ENCODE peak calls at places on chromosomes 3 and 15, in four cellular contexts. P is upper lobe of right lung, O is IMR-90, Q is adrenal gland. S is an unnamed sample.

GRCh38 chr3:134327594-134327975 is 46.7 kb downstream of the AMOTL2 start:
- DNase-seq in P (no peak), O (peak), Q (peak), S (no peak)

GRCh38 chr15:101017041-101017754 is 98.0 kb downstream of the LRRK1 start:
- DNase-seq in P (no peak), O (peak), Q (peak), S (no peak)

GRCh38 chr15:62770752-62771151 is 271.8 kb upstream of the TPM1 start:
- DNase-seq in P (no peak), O (peak), Q (no peak), S (no peak)

GRCh38 chr15:44729394-44729913 is 6.9 kb upstream of the TRIM69 start:
- DNase-seq in P (peak), O (peak), Q (no peak), S (peak)

GRCh38 chr3:44685128-44685800 is 27.2 kb upstream of the ZNF502 start:
- DNase-seq in P (peak), O (peak), Q (peak), S (peak)

GRCh38 chr15:88487176-88487795 is 19.8 kb downstream of the MRPS11 start:
- DNase-seq in P (no peak), O (no peak), Q (no peak), S (no peak)

GRCh38 chr15:84633311-84634227 is 20.5 kb downstream of the WDR73 start:
- DNase-seq in P (peak), O (peak), Q (peak), S (peak)

GRCh38 chr3:169846458-169847193 is 23.1 kb downstream of the LRRC31 start:
- DNase-seq in P (no peak), O (peak), Q (no peak), S (no peak)

GRCh38 chr15:72231847-72232461 is 964 bp upstream of the PKM start:
- DNase-seq in P (no peak), O (peak), Q (peak), S (peak)

GRCh38 chr3:64254443-64254842 is 29.2 kb upstream of the PRICKLE2 start:
- DNase-seq in P (no peak), O (no peak), Q (no peak), S (no peak)

GRCh38 chr3:61701019-61701418 is 139.6 kb downstream of the PTPRG start:
- DNase-seq in P (no peak), O (no peak), Q (no peak), S (no peak)

GRCh38 chr3:77814845-77815244 is 774.9 kb downstream of the ROBO2 start:
- DNase-seq in P (no peak), O (no peak), Q (no peak), S (no peak)

GRCh38 chr3:127822166-127822835 is at the start of gene MGLL:
- DNase-seq in P (peak), O (peak), Q (no peak), S (peak)

GRCh38 chr3:159565313-159565712 is 423.3 kb upstream of the IL12A start:
- DNase-seq in P (no peak), O (no peak), Q (no peak), S (no peak)

GRCh38 chr3:189772584-189772983 is 141.4 kb downstream of the TP63 start:
- DNase-seq in P (no peak), O (peak), Q (no peak), S (no peak)

GRCh38 chr15:27730878-27731277 is 368.2 kb downstream of the OCA2 start:
- DNase-seq in P (no peak), O (peak), Q (no peak), S (no peak)

GRCh38 chr3:138732465-138732864 is 102.3 kb downstream of the PIK3CB start:
- DNase-seq in P (no peak), O (no peak), Q (no peak), S (no peak)

GRCh38 chr3:61035573-61035972 is 215.7 kb downstream of the FHIT start:
- DNase-seq in P (no peak), O (no peak), Q (no peak), S (no peak)

GRCh38 chr15:63165166-63165859 is 8.0 kb upstream of the RPS27L start:
- DNase-seq in P (no peak), O (peak), Q (no peak), S (no peak)

GRCh38 chr3:144039661-144040060 is 68.0 kb downstream of the DIPK2A start:
- DNase-seq in P (no peak), O (peak), Q (no peak), S (no peak)

GRCh38 chr3:193701896-193702644 is 109.1 kb downstream of the OPA1 start:
- DNase-seq in P (no peak), O (peak), Q (no peak), S (no peak)

GRCh38 chr15:100592898-100593297 is 9.1 kb downstream of the LINS1 start:
- DNase-seq in P (no peak), O (peak), Q (no peak), S (no peak)

GRCh38 chr3:126103121-126104027 is 19.4 kb upstream of the SLC41A3 start:
- DNase-seq in P (no peak), O (no peak), Q (peak), S (no peak)

GRCh38 chr3:48555231-48555948 is 1.2 kb downstream of the PFKFB4 start:
- DNase-seq in P (no peak), O (no peak), Q (no peak), S (no peak)

GRCh38 chr3:188338081-188338480 is 184.1 kb downstream of the LPP start:
- DNase-seq in P (no peak), O (peak), Q (no peak), S (no peak)

GRCh38 chr3:177314897-177315296 is 117.6 kb upstream of the TBL1XR1 start:
- DNase-seq in P (no peak), O (no peak), Q (no peak), S (no peak)

GRCh38 chr3:177321819-177322218 is 124.5 kb upstream of the TBL1XR1 start:
- DNase-seq in P (no peak), O (no peak), Q (no peak), S (no peak)

GRCh38 chr3:177320765-177321247 is 123.5 kb upstream of the TBL1XR1 start:
- DNase-seq in P (no peak), O (no peak), Q (no peak), S (no peak)

GRCh38 chr3:177317247-177317646 is 120.0 kb upstream of the TBL1XR1 start:
- DNase-seq in P (no peak), O (no peak), Q (no peak), S (no peak)

DNA sequence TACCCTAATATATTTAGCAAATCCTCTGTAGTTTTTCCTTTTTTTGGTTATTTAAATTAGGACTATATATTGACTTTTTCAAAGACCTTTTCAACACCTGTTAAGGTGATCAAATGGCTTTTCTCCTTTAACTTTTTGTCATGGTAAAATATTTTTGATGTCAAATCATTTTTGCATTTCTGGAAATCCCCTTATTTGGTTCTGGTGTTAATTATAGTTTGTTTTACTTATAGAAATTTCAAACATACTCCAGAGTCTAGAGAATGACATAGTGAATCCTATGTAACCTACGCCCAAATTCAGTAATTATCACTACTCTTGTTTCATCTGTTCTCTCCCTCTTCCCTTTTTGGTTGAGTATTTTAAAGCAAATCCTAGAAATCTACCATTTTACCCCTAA is 121.3 kb upstream of the TBL1XR1 start:
- DNase-seq in P (no peak), O (no peak), Q (no peak), S (no peak)
- H3K4me3 ChIP-seq in P (no peak), O (no peak), Q (no peak), S (no peak)

GRCh38 chr3:13455644-13456043 is 24.5 kb upstream of the HDAC11 start:
- DNase-seq in P (no peak), O (no peak), Q (no peak), S (no peak)
- H3K27ac ChIP-seq in P (no peak), O (no peak), Q (no peak), S (no peak)

DNA sequence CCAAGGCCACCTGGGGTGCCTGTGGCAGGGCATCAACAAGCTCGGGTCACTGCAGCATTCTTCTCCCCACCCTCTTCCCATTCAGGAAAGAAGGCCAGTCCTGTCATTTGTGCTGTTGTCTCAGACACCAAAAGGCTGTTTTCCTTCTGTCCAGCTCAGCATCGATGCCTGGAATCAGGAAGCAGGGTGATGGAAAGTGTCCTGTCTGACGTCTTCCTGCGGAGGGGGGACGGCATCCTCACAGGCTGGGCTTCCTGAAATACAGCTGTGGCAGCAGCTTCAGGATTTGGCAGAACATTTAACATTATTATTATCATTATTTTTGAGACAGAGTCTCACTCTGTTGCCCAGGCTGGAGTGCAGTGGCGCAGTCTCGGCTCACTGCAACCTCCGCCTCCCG is 33.0 kb upstream of the ANKDD1A start:
- DNase-seq in P (no peak), O (no peak), Q (peak), S (peak)
- H3K4me3 ChIP-seq in P (no peak), O (no peak), Q (no peak), S (no peak)

GRCh38 chr3:43327184-43327950 is 41.0 kb downstream of the SNRK start:
- DNase-seq in P (no peak), O (no peak), Q (no peak), S (no peak)
- H3K27ac ChIP-seq in P (peak), O (no peak), Q (peak), S (no peak)

GRCh38 chr3:171748341-171748918 is 61.9 kb downstream of the PLD1 start:
- DNase-seq in P (no peak), O (peak), Q (no peak), S (no peak)
- H3K4me3 ChIP-seq in P (no peak), O (no peak), Q (no peak), S (no peak)

DNA sequence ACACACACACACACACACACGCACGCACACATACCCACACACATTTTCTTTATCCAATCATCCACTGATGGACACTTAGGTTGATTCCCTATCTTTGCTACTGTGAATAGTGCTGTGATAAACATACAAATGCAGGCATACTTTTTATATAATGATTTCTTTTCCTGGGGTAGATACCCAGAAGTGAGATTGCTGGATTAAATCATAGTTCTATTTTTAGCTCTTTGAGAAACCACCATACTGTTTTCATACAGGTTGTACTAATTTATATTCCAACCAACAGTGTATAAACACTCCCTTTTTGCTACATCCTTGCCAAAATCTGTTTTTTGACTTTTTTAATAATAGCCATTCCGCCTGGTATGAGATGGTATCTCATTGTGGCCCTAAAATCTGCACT is 94.5 kb upstream of the GK5 start:
- DNase-seq in P (no peak), O (no peak), Q (no peak), S (no peak)
- H3K27ac ChIP-seq in P (no peak), O (no peak), Q (no peak), S (no peak)

GRCh38 chr3:65961733-65962132 is 77.0 kb downstream of the MAGI1 start:
- DNase-seq in P (no peak), O (no peak), Q (no peak), S (no peak)
- H3K4me3 ChIP-seq in P (no peak), O (no peak), Q (no peak), S (no peak)

DNA sequence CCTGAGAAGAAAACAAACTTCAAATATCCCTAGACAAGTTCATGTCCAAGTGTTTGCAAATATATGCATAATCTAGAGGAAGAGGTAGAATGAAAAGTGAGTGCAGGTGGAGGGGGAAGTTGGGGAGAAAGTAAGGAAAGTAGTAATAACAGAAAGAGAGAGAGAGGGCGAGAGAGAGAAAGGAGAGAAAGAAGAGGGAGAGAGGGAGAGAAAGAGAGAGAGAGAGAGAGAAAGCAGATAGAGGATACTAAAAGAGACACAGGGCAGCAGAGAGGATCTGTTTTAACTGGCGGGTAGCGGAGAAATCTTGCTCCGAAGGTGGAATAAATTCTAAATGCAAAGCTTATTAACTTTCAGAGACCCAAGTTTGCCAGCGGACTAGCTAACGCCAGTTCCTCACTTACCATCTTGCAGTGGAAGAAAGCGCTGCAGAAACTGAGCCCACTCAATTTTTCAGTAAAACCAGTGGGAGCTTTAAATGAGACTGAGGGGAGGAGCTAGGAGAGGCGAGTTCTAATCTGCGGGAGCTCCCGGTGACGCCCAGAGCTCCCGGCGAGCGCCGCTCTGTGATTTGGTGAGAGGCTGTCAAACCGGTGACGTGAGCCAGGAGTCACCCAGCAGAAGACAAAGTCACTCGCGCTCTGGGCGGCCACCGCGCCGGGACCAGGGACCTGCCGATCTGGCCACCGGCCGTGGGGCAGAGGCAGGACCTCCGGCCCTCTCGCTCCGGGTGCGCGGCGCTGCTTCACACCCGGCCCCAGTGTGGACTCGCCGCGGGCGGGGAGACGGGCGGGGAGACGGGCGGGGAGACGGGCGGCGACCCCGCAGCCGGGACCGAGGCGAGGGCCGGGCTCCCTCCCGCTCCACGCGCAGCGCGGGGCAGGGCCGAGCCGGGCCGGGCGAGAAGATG is at the start of gene GMNC:
- DNase-seq in P (peak), O (peak), Q (peak), S (peak)
- H3K27ac ChIP-seq in P (no peak), O (no peak), Q (no peak), S (peak)

GRCh38 chr3:46278816-46279672 is 36.8 kb downstream of the CCR3 start:
- DNase-seq in P (no peak), O (no peak), Q (no peak), S (no peak)
- H3K4me3 ChIP-seq in P (no peak), O (no peak), Q (no peak), S (no peak)

GRCh38 chr3:150759319-150759718 is 3.6 kb downstream of the SIAH2 start:
- DNase-seq in P (no peak), O (no peak), Q (no peak), S (no peak)

GRCh38 chr3:150757768-150758167 is 5.2 kb downstream of the SIAH2 start:
- DNase-seq in P (no peak), O (no peak), Q (no peak), S (no peak)

GRCh38 chr3:150760431-150761200 is 2.4 kb downstream of the SIAH2 start:
- DNase-seq in P (no peak), O (no peak), Q (no peak), S (no peak)

GRCh38 chr3:150761831-150762661 is 923 bp downstream of the SIAH2 start:
- DNase-seq in P (peak), O (peak), Q (peak), S (peak)

GRCh38 chr3:150759947-150760346 is 3.0 kb downstream of the SIAH2 start:
- DNase-seq in P (no peak), O (no peak), Q (no peak), S (no peak)
- H3K27ac ChIP-seq in P (peak), O (no peak), Q (peak), S (no peak)